ENCODE peak calls at places on chromosome 5, in four cellular contexts. One of them, this sample, is unnamed.

GRCh38 chr5:66239034-66239433 is 94.9 kb downstream of the SREK1 start:
- DNase-seq in GM12878: no peak
- DNase-seq in K562: no peak
- DNase-seq in HepG2: no peak
- DNase-seq in this sample: no peak

GRCh38 chr5:73496984-73497457 is 1.2 kb upstream of the BTF3 start:
- DNase-seq in GM12878: no peak
- DNase-seq in K562: peak
- DNase-seq in HepG2: peak
- DNase-seq in this sample: no peak

GRCh38 chr5:112878760-112879159 is 17.7 kb downstream of the SRP19 start:
- DNase-seq in GM12878: no peak
- DNase-seq in K562: peak
- DNase-seq in HepG2: no peak
- DNase-seq in this sample: no peak

GRCh38 chr5:33631786-33632185 is 191.0 kb downstream of the TARS1 start:
- DNase-seq in GM12878: peak
- DNase-seq in K562: no peak
- DNase-seq in HepG2: no peak
- DNase-seq in this sample: no peak

GRCh38 chr5:41636605-41637004 is 126.2 kb upstream of the PLCXD3 start:
- DNase-seq in GM12878: no peak
- DNase-seq in K562: no peak
- DNase-seq in HepG2: peak
- DNase-seq in this sample: no peak

GRCh38 chr5:132594170-132594569 is 37.4 kb downstream of the RAD50 start:
- DNase-seq in GM12878: no peak
- DNase-seq in K562: no peak
- DNase-seq in HepG2: no peak
- DNase-seq in this sample: no peak

GRCh38 chr5:172648755-172649154 is 7.7 kb downstream of the NEURL1B start:
- DNase-seq in GM12878: no peak
- DNase-seq in K562: no peak
- DNase-seq in HepG2: no peak
- DNase-seq in this sample: no peak

GRCh38 chr5:10310073-10310779 is 2.5 kb upstream of the CMBL start:
- DNase-seq in GM12878: no peak
- DNase-seq in K562: peak
- DNase-seq in HepG2: peak
- DNase-seq in this sample: no peak

GRCh38 chr5:58184910-58185309 is 275.0 kb downstream of the PLK2 start:
- DNase-seq in GM12878: no peak
- DNase-seq in K562: no peak
- DNase-seq in HepG2: no peak
- DNase-seq in this sample: no peak

GRCh38 chr5:111070272-111071134 is 1.0 kb upstream of the TSLP start:
- DNase-seq in GM12878: no peak
- DNase-seq in K562: no peak
- DNase-seq in HepG2: no peak
- DNase-seq in this sample: peak

GRCh38 chr5:130398825-130399224 is 494.6 kb downstream of the CHSY3 start:
- DNase-seq in GM12878: no peak
- DNase-seq in K562: no peak
- DNase-seq in HepG2: no peak
- DNase-seq in this sample: no peak

GRCh38 chr5:126376443-126376842 is 46.8 kb upstream of the GRAMD2B start:
- DNase-seq in GM12878: no peak
- DNase-seq in K562: no peak
- DNase-seq in HepG2: no peak
- DNase-seq in this sample: no peak

GRCh38 chr5:83844320-83845068 is 123.8 kb upstream of the HAPLN1 start:
- DNase-seq in GM12878: peak
- DNase-seq in K562: no peak
- DNase-seq in HepG2: no peak
- DNase-seq in this sample: no peak

GRCh38 chr5:131357739-131358561 is 94.1 kb downstream of the CDC42SE2 start:
- DNase-seq in GM12878: no peak
- DNase-seq in K562: no peak
- DNase-seq in HepG2: no peak
- DNase-seq in this sample: no peak

GRCh38 chr5:175614223-175614622 is 43.6 kb upstream of the HRH2 start:
- DNase-seq in GM12878: no peak
- DNase-seq in K562: no peak
- DNase-seq in HepG2: no peak
- DNase-seq in this sample: no peak

GRCh38 chr5:72703876-72704275 is 112.6 kb upstream of the TNPO1 start:
- DNase-seq in GM12878: no peak
- DNase-seq in K562: no peak
- DNase-seq in HepG2: no peak
- DNase-seq in this sample: no peak

GRCh38 chr5:171450423-171451246 is 31.2 kb downstream of the FGF18 start:
- DNase-seq in GM12878: no peak
- DNase-seq in K562: peak
- DNase-seq in HepG2: no peak
- DNase-seq in this sample: no peak

GRCh38 chr5:54197018-54197417 is 113.4 kb downstream of the ARL15 start:
- DNase-seq in GM12878: no peak
- DNase-seq in K562: no peak
- DNase-seq in HepG2: no peak
- DNase-seq in this sample: no peak

GRCh38 chr5:33401482-33402390 is 39.0 kb upstream of the TARS1 start:
- DNase-seq in GM12878: no peak
- DNase-seq in K562: no peak
- DNase-seq in HepG2: no peak
- DNase-seq in this sample: no peak

GRCh38 chr5:141039517-141039916 is 11.7 kb upstream of the PCDHB1 start:
- DNase-seq in GM12878: no peak
- DNase-seq in K562: no peak
- DNase-seq in HepG2: no peak
- DNase-seq in this sample: no peak

GRCh38 chr5:16759147-16759800 is 142.5 kb upstream of the RETREG1 start:
- DNase-seq in GM12878: peak
- DNase-seq in K562: no peak
- DNase-seq in HepG2: no peak
- DNase-seq in this sample: no peak

GRCh38 chr5:171444582-171444981 is 25.1 kb downstream of the FGF18 start:
- DNase-seq in GM12878: no peak
- DNase-seq in K562: no peak
- DNase-seq in HepG2: no peak
- DNase-seq in this sample: no peak

GRCh38 chr5:82376833-82377232 is 98.7 kb upstream of the RPS23 start:
- DNase-seq in GM12878: no peak
- DNase-seq in K562: no peak
- DNase-seq in HepG2: no peak
- DNase-seq in this sample: no peak

GRCh38 chr5:79236364-79236969 is 536 bp downstream of the JMY start:
- DNase-seq in GM12878: no peak
- DNase-seq in K562: peak
- DNase-seq in HepG2: no peak
- DNase-seq in this sample: no peak

DNA sequence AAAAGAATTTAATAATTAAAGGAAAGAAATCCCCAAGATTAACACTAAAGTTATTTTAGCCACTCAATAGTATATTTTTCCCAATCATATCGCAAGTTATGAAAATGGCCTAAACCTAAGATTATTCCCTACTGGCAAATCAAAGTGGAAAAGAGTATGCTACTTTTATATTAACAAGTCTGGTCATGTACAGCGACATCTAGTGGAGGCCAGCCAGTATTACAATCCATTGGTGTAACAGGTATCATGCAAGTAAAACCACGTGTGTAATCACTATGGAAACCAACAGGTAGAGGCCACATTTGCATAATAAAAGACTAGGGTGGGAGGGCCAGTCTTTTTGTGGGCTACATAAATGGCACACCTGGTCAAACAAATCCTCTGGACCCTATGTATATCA is 976.4 kb upstream of the CDH9 start:
- DNase-seq in GM12878: no peak
- DNase-seq in K562: peak
- DNase-seq in HepG2: peak
- DNase-seq in this sample: no peak
- TF ChIP-seq CEBPB in GM12878: no peak
- TF ChIP-seq CEBPB in K562: no peak
- TF ChIP-seq CEBPB in HepG2: no peak
- TF ChIP-seq CEBPB in this sample: no peak

GRCh38 chr5:55564716-55565115 is 30.0 kb upstream of the PLPP1 start:
- DNase-seq in GM12878: peak
- DNase-seq in K562: no peak
- DNase-seq in HepG2: no peak
- DNase-seq in this sample: no peak
- TF ChIP-seq CREB1 in GM12878: no peak
- TF ChIP-seq CREB1 in K562: no peak
- TF ChIP-seq CREB1 in HepG2: no peak
- TF ChIP-seq CREB1 in this sample: no peak

GRCh38 chr5:64165500-64166200 is at the start of gene RNF180:
- DNase-seq in GM12878: no peak
- DNase-seq in K562: no peak
- DNase-seq in HepG2: no peak
- DNase-seq in this sample: peak
- TF ChIP-seq CEBPB in GM12878: no peak
- TF ChIP-seq CEBPB in K562: no peak
- TF ChIP-seq CEBPB in HepG2: no peak
- TF ChIP-seq CEBPB in this sample: no peak

GRCh38 chr5:67246546-67246945 is 49.9 kb upstream of the CD180 start:
- DNase-seq in GM12878: no peak
- DNase-seq in K562: no peak
- DNase-seq in HepG2: no peak
- DNase-seq in this sample: no peak

GRCh38 chr5:67248703-67249589 is 52.3 kb upstream of the CD180 start:
- DNase-seq in GM12878: no peak
- DNase-seq in K562: no peak
- DNase-seq in HepG2: no peak
- DNase-seq in this sample: no peak

GRCh38 chr5:67245259-67245846 is 48.8 kb upstream of the CD180 start:
- DNase-seq in GM12878: no peak
- DNase-seq in K562: no peak
- DNase-seq in HepG2: no peak
- DNase-seq in this sample: no peak

GRCh38 chr5:67246108-67246507 is 49.5 kb upstream of the CD180 start:
- DNase-seq in GM12878: peak
- DNase-seq in K562: peak
- DNase-seq in HepG2: peak
- DNase-seq in this sample: no peak

GRCh38 chr5:67249590-67249895 is 52.9 kb upstream of the CD180 start:
- DNase-seq in GM12878: no peak
- DNase-seq in K562: no peak
- DNase-seq in HepG2: no peak
- DNase-seq in this sample: no peak
- TF ChIP-seq CREB1 in GM12878: no peak
- TF ChIP-seq CREB1 in K562: no peak
- TF ChIP-seq CREB1 in HepG2: no peak
- TF ChIP-seq CREB1 in this sample: no peak

DNA sequence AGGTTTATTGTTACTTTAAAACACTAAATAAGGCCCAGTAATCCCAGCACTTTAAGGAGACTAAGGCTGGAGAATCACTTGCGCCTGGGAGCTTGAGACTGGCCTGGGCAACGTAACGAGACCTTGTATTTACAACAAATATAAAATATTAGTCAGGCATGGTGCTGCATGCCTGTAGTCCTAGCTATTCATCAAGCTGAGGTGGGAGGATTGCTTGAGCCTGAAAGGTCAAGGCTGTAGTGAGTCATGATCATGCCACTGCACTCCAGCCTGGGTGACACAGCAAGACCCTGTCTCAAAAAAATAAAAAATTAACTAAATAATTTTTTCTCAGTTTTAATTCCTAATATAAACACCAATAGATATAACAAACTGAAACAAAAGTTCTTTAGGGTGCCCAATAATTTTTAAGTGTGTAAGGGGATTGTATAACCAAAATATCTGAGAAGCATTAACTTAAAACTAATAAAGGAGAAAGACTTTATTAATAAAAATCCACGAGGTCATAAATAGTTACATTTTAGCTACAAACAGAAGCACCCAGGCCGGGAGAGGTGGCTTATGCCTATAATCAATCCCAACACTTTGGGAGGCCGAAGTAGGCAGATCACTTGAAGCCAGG is 32.7 kb downstream of the FAM13B start:
- DNase-seq in GM12878: no peak
- DNase-seq in K562: no peak
- DNase-seq in HepG2: peak
- DNase-seq in this sample: no peak
- TF ChIP-seq CEBPB in GM12878: no peak
- TF ChIP-seq CEBPB in K562: no peak
- TF ChIP-seq CEBPB in HepG2: no peak
- TF ChIP-seq CEBPB in this sample: no peak

GRCh38 chr5:135007305-135007704 is 26.7 kb downstream of the PITX1 start:
- DNase-seq in GM12878: no peak
- DNase-seq in K562: no peak
- DNase-seq in HepG2: no peak
- DNase-seq in this sample: no peak
- TF ChIP-seq CREB1 in GM12878: no peak
- TF ChIP-seq CREB1 in K562: no peak
- TF ChIP-seq CREB1 in HepG2: no peak
- TF ChIP-seq CREB1 in this sample: no peak